ENCODE peak calls at places on chromosomes 16 and 17, in four cellular contexts. One of them, this sample, is unnamed.
A peak's percentile ranks its signal among the peaks of the same experiment; 100 is the strongest.

GRCh38 chr17:40445769-40446468 is 2.7 kb downstream of the IGFBP4 start:
- DNase-seq in transverse colon: no peak
- DNase-seq in HCT116: no peak
- DNase-seq in SK-N-MC: no peak
- DNase-seq in this sample: no peak

GRCh38 chr17:82565551-82565950 is 46.0 kb downstream of the FOXK2 start:
- DNase-seq in transverse colon: no peak
- DNase-seq in HCT116: no peak
- DNase-seq in SK-N-MC: no peak
- DNase-seq in this sample: no peak

GRCh38 chr16:56145369-56145768 is 45.9 kb upstream of the GNAO1 start:
- DNase-seq in transverse colon: no peak
- DNase-seq in HCT116: no peak
- DNase-seq in SK-N-MC: no peak
- DNase-seq in this sample: no peak

GRCh38 chr16:50653056-50653455 is 28.1 kb downstream of the SNX20 start:
- DNase-seq in transverse colon: no peak
- DNase-seq in HCT116: no peak
- DNase-seq in SK-N-MC: no peak
- DNase-seq in this sample: no peak

GRCh38 chr17:13786000-13786598 is 184.4 kb upstream of the HS3ST3A1 start:
- DNase-seq in transverse colon: no peak
- DNase-seq in HCT116: no peak
- DNase-seq in SK-N-MC: no peak
- DNase-seq in this sample: no peak

GRCh38 chr16:51938861-51939260 is 608.1 kb downstream of the TOX3 start:
- DNase-seq in transverse colon: no peak
- DNase-seq in HCT116: no peak
- DNase-seq in SK-N-MC: no peak
- DNase-seq in this sample: no peak

GRCh38 chr16:648071-648785 is 937 bp upstream of the WDR90 start:
- DNase-seq in transverse colon: peak; percentile 90
- DNase-seq in HCT116: no peak
- DNase-seq in SK-N-MC: no peak
- DNase-seq in this sample: no peak

GRCh38 chr17:20063665-20064648 is 54.8 kb downstream of the SPECC1 start:
- DNase-seq in transverse colon: peak; percentile 54
- DNase-seq in HCT116: peak; percentile 33
- DNase-seq in SK-N-MC: no peak
- DNase-seq in this sample: peak; percentile 94

GRCh38 chr17:21379080-21379711 is 3.0 kb downstream of the KCNJ12 start:
- DNase-seq in transverse colon: peak; percentile 84
- DNase-seq in HCT116: no peak
- DNase-seq in SK-N-MC: no peak
- DNase-seq in this sample: no peak

GRCh38 chr17:74523308-74523707 is 8.0 kb downstream of the CD300LB start:
- DNase-seq in transverse colon: no peak
- DNase-seq in HCT116: no peak
- DNase-seq in SK-N-MC: no peak
- DNase-seq in this sample: peak; percentile 47

GRCh38 chr17:74522381-74523090 is 8.7 kb downstream of the CD300LB start:
- DNase-seq in transverse colon: no peak
- DNase-seq in HCT116: no peak
- DNase-seq in SK-N-MC: no peak
- DNase-seq in this sample: peak; percentile 77

GRCh38 chr17:74520790-74521480 is 10.3 kb downstream of the CD300LB start:
- DNase-seq in transverse colon: no peak
- DNase-seq in HCT116: no peak
- DNase-seq in SK-N-MC: no peak
- DNase-seq in this sample: peak; percentile 86

GRCh38 chr17:74519951-74520553 is 11.2 kb downstream of the CD300LB start:
- DNase-seq in transverse colon: peak; percentile 16
- DNase-seq in HCT116: no peak
- DNase-seq in SK-N-MC: no peak
- DNase-seq in this sample: peak; percentile 62

GRCh38 chr17:74521701-74522201 is 9.5 kb downstream of the CD300LB start:
- DNase-seq in transverse colon: no peak
- DNase-seq in HCT116: no peak
- DNase-seq in SK-N-MC: no peak
- DNase-seq in this sample: peak; percentile 87
- TF ChIP-seq POLR2AphosphoS5 in transverse colon: no peak
- TF ChIP-seq POLR2AphosphoS5 in HCT116: no peak
- TF ChIP-seq POLR2AphosphoS5 in SK-N-MC: no peak
- TF ChIP-seq POLR2AphosphoS5 in this sample: no peak

DNA sequence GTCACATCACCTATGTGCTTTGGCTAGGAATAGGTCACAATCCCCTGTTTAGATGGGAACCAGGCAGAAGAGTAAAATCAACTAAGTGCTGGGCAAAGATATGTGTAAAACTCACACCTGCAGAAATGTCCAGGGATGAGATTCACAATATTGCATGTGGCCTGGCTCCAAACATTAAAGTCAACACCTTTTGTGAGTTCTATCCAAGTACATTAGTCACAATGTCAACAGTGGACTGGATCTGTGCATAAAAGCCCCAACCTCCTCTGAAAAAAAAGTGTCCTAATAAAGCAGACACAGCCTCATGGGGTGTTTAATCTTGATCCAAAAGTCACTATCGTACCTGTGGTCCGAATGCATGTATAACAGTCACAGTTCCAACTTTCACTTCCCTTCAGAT is 1990.3 kb downstream of the TP53TG3F start:
- DNase-seq in transverse colon: no peak
- DNase-seq in HCT116: no peak
- DNase-seq in SK-N-MC: no peak
- DNase-seq in this sample: no peak
- H3K9me3 ChIP-seq in transverse colon: peaks cover 19% of the 10 kb centered on the region
- H3K9me3 ChIP-seq in HCT116: peaks cover 16% of the 10 kb centered on the region
- H3K9me3 ChIP-seq in SK-N-MC: no peaks in the 10 kb centered on the region
- H3K9me3 ChIP-seq in this sample: peaks cover 17% of the 10 kb centered on the region

GRCh38 chr17:7014995-7015586 is 2.7 kb downstream of the RNASEK start:
- DNase-seq in transverse colon: peak; percentile 49
- DNase-seq in HCT116: no peak
- DNase-seq in SK-N-MC: no peak
- DNase-seq in this sample: no peak
- TF ChIP-seq POLR2AphosphoS5 in transverse colon: peak; percentile 48
- TF ChIP-seq POLR2AphosphoS5 in HCT116: no peak
- TF ChIP-seq POLR2AphosphoS5 in SK-N-MC: no peak
- TF ChIP-seq POLR2AphosphoS5 in this sample: peak; percentile 47

DNA sequence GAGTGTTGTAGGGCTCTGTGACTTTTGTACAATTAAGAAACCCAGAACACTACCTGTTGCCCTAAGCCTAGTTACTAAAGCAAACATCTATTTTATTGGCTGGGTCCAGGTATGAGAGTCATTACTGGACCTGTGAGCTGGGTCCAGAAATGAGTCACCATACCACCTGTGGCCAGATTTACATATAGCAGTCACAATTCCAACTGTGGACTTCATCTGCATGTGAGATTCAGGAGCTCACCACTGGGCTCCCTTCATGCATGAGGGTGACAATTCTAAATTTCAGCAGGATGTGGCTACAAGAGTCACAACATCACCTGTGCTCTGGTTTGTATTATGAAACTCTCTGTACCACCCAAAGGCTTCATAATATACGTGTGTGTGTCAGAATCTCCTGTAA is 2038.0 kb downstream of the TP53TG3F start:
- DNase-seq in transverse colon: no peak
- DNase-seq in HCT116: no peak
- DNase-seq in SK-N-MC: no peak
- DNase-seq in this sample: no peak
- H3K9me3 ChIP-seq in transverse colon: peaks cover 2% of the 10 kb centered on the region
- H3K9me3 ChIP-seq in HCT116: peaks cover 4% of the 10 kb centered on the region
- H3K9me3 ChIP-seq in SK-N-MC: no peaks in the 10 kb centered on the region
- H3K9me3 ChIP-seq in this sample: no peaks in the 10 kb centered on the region

This sample was measured in esophagus muscularis mucosa.